ENCODE peak calls at places on chromosomes 12 and 14, in six cellular contexts. W, O, J, I, A and T are unnamed samples.

GRCh38 chr12:1313906-1314305 is 280.5 kb downstream of the FBXL14 start:
- DNase-seq in W (no peak), O (no peak), J (no peak), I (no peak), A (no peak), T (no peak)

GRCh38 chr12:128534906-128535305 is 267.9 kb downstream of the TMEM132C start:
- DNase-seq in W (no peak), O (no peak), J (no peak), I (no peak), A (no peak), T (no peak)

GRCh38 chr14:88005978-88006851 is 1.3 kb downstream of the GPR65 start:
- DNase-seq in W (no peak), O (no peak), J (peak; percentile 74), I (no peak), A (no peak), T (no peak)

GRCh38 chr12:4116251-4117111 is 157.1 kb upstream of the CCND2 start:
- DNase-seq in W (no peak), O (no peak), J (no peak), I (no peak), A (peak; percentile 14), T (no peak)

GRCh38 chr14:36580141-36580855 is 2.1 kb downstream of the NKX2-8 start:
- DNase-seq in W (no peak), O (no peak), J (no peak), I (no peak), A (no peak), T (no peak)

GRCh38 chr12:82757611-82758010 is 70.9 kb downstream of the TMTC2 start:
- DNase-seq in W (no peak), O (no peak), J (no peak), I (no peak), A (no peak), T (no peak)

GRCh38 chr12:1822699-1823098 is 2.3 kb downstream of the LRTM2 start:
- DNase-seq in W (no peak), O (no peak), J (no peak), I (no peak), A (no peak), T (no peak)

GRCh38 chr12:55060470-55060869 is 40.7 kb downstream of the NEUROD4 start:
- DNase-seq in W (no peak), O (no peak), J (no peak), I (no peak), A (no peak), T (peak; percentile 29)

GRCh38 chr14:24251880-24252288 is 9.5 kb upstream of the TINF2 start:
- DNase-seq in W (no peak), O (no peak), J (no peak), I (no peak), A (peak; percentile 12), T (no peak)

GRCh38 chr12:72271741-72272661 is at the start of gene TRHDE:
- DNase-seq in W (no peak), O (no peak), J (peak; percentile 74), I (no peak), A (peak; percentile 7), T (peak; percentile 11)

GRCh38 chr12:19946549-19946948 is 421.8 kb upstream of the PDE3A start:
- DNase-seq in W (no peak), O (no peak), J (no peak), I (no peak), A (peak; percentile 97), T (no peak)

GRCh38 chr12:131102493-131102931 is 148.8 kb downstream of the ADGRD1 start:
- DNase-seq in W (no peak), O (no peak), J (peak; percentile 43), I (peak; percentile 17), A (no peak), T (no peak)

GRCh38 chr14:68230941-68231717 is 411.6 kb downstream of the RAD51B start:
- DNase-seq in W (no peak), O (no peak), J (no peak), I (no peak), A (peak; percentile 52), T (no peak)

GRCh38 chr14:33103489-33103888 is 164.8 kb downstream of the NPAS3 start:
- DNase-seq in W (no peak), O (no peak), J (no peak), I (no peak), A (no peak), T (no peak)

GRCh38 chr12:56029666-56030293 is 8.9 kb downstream of the IKZF4 start:
- DNase-seq in W (no peak), O (no peak), J (no peak), I (peak; percentile 37), A (peak; percentile 76), T (no peak)

GRCh38 chr12:40446385-40446784 is 221.6 kb downstream of the LRRK2 start:
- DNase-seq in W (peak; percentile 3), O (no peak), J (no peak), I (no peak), A (peak; percentile 13), T (peak; percentile 1)

GRCh38 chr12:92553389-92553788 is 149.4 kb upstream of the PLEKHG7 start:
- DNase-seq in W (no peak), O (no peak), J (peak; percentile 75), I (peak; percentile 42), A (peak; percentile 59), T (no peak)

GRCh38 chr12:50933459-50934124 is 18.8 kb upstream of the HIGD1C start:
- DNase-seq in W (no peak), O (no peak), J (no peak), I (no peak), A (no peak), T (no peak)

GRCh38 chr14:24246765-24247212 is 4.4 kb upstream of the TINF2 start:
- DNase-seq in W (no peak), O (no peak), J (no peak), I (no peak), A (no peak), T (peak; percentile 52)

GRCh38 chr14:36747411-36748184 is 85.9 kb downstream of the PAX9 start:
- DNase-seq in W (no peak), O (peak; percentile 31), J (no peak), I (no peak), A (peak; percentile 14), T (no peak)

GRCh38 chr12:24562761-24563392 is 386.0 kb downstream of the BCAT1 start:
- DNase-seq in W (no peak), O (no peak), J (peak; percentile 80), I (no peak), A (peak; percentile 64), T (peak; percentile 25)

GRCh38 chr12:108363165-108363564 is 24.1 kb upstream of the CMKLR1 start:
- DNase-seq in W (no peak), O (no peak), J (no peak), I (no peak), A (no peak), T (no peak)

DNA sequence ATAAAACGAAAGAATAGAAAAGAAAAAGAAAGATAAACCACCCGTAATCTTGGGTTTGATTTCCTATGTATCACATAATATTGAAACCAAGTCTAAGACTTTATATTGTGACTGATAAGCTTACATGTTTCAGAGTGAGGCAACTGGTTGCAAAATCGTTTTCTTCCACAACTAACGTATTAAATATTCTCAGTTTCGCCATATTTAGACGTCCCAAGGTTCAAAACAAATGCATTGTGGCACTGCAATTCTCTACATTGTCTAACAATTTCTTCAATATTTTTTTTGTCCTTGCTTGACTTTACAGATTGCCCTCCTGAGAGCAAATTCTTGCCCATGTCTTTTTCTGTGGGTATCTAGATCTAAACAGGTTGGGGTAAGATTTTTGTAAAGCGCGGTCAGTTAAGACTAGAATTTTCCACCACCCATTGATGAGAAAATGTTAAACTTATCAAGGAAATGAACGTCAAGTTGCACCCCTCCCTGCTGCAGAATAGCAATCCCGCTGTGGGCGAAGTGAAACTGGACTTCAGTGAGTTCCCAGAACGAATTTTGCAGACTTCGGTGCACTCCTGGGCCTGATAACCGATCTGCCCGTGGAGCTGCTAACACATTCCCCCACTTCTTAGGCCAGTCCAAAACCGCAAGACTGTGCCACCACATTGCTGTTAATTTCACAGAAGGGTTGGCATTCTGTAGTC is 2.7 kb downstream of the TBX3 start:
- DNase-seq in W (no peak), O (no peak), J (no peak), I (no peak), A (no peak), T (no peak)
- TF ChIP-seq POLR2AphosphoS5 in W (no peak), O (no peak), J (no peak), I (no peak), A (no peak), T (no peak)

GRCh38 chr14:64337901-64338615 is 43.9 kb upstream of the ESR2 start:
- DNase-seq in W (no peak), O (peak; percentile 93), J (peak; percentile 95), I (peak; percentile 31), A (peak; percentile 69), T (peak; percentile 10)

GRCh38 chr14:64340560-64341196 is 46.5 kb upstream of the ESR2 start:
- DNase-seq in W (no peak), O (no peak), J (no peak), I (no peak), A (no peak), T (no peak)

GRCh38 chr14:64338616-64339316 is 44.6 kb upstream of the ESR2 start:
- DNase-seq in W (peak; percentile 97), O (peak; percentile 96), J (peak; percentile 96), I (peak; percentile 94), A (peak; percentile 99), T (peak; percentile 86)
- TF ChIP-seq POLR2A in W (peak; percentile 61), O (peak; percentile 29), J (peak; percentile 42), I (no peak), A (peak; percentile 79), T (no peak)

DNA sequence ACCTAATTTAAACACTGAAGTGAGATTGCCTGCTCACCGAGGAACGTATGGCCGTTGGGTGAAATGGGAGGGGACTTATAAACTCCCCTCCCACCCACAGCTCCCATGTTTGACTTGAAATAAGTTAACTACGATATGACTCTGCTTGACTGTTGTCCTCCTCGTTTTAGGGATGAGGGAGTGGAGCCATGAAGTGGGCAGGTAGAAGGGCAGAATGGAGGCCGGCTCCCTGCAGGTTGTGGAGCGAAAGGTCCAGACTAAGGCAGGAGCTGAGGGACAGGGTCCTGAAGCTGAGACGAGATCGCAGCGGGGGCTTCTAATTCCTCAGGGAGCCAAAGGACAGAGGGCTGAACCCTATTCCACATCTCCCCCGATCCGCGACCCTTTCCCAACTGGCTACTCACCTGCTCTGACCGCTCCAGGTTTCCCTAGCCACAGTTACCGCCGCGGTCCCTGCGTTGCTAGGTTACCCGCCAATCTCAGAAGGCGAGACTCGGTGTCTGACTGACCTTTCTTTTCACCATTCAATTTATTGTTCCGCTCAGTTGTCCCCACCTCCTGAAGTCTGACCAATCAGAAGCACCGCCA is 577 bp upstream of the TPCN1 start:
- DNase-seq in W (no peak), O (no peak), J (no peak), I (no peak), A (no peak), T (no peak)
- TF ChIP-seq POLR2AphosphoS5 in W (peak; percentile 29), O (no peak), J (no peak), I (peak; percentile 7), A (no peak), T (no peak)

DNA sequence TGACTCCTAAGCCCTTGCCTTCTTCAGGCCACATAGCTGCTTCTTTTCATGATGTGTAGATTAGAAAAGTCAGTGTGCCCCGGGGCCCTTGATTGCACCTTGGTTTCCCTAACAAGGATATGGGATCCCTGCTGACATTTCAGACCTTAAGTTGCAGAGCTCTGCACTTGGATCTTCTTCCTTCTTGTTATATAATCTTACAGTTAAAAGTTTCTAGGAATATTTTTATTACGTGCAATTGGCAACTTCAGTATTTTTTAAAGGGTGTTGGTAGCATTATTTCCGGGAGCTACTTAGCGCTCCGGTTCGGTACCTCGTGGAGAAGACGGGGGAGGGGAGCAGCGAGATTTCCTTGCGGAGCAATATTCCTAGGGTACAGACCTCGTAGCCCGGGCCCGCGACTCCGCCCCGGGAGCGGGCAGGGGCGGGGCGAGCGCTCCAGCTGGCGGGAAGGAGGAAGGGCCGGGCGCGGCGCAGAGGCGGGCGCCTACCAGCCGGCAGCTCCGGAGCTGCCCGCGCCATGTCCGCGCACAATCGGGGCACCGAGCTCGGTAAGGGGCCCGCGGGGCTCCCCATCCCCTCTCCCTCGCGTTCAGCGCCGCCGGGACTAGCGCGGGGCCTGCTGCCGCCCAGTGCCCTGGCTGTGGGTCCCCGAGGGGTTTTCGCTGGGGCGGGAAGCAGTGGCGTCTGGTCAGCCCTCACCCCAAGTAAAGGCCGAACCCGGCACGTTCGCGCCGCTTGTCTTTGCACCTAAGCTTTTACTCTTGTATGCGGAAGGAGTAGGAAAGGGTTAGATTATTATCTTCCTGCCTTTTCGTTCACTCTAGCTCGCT is at the start of gene DERA:
- DNase-seq in W (peak; percentile 28), O (no peak), J (peak; percentile 95), I (peak; percentile 87), A (peak; percentile 85), T (peak; percentile 44)
- TF ChIP-seq POLR2A in W (no peak), O (peak; percentile 86), J (no peak), I (no peak), A (peak; percentile 94), T (peak; percentile 54)